ENCODE peak calls at places on chromosomes 16 and 17, in eight cellular contexts. A is A549, T is body of pancreas, F is ovary, O is adrenal gland, S is sigmoid colon, B is transverse colon, W is esophagus squamous epithelium. E is an unnamed sample.

GRCh38 chr16:26598061-26598460 is 468.7 kb upstream of the C16orf82 start:
- DNase-seq in A (no peak), T (no peak), F (no peak), O (no peak), S (no peak), B (no peak), W (no peak), E (no peak)

GRCh38 chr17:52696362-52696761 is 537.8 kb upstream of the CA10 start:
- DNase-seq in A (no peak), T (no peak), F (no peak), O (no peak), S (no peak), B (no peak), W (no peak), E (no peak)

GRCh38 chr17:67994827-67995567 is 1.3 kb downstream of the C17orf58 start:
- DNase-seq in A (peak; percentile 31), T (peak; percentile 50), F (no peak), O (peak; percentile 74), S (no peak), B (no peak), W (no peak), E (no peak)

GRCh38 chr17:28346746-28347246 is 10.5 kb downstream of the POLDIP2 start:
- DNase-seq in A (no peak), T (peak; percentile 90), F (peak; percentile 72), O (peak; percentile 88), S (no peak), B (no peak), W (no peak), E (no peak)

GRCh38 chr16:22217890-22218730 is 12.0 kb downstream of the EEF2K start:
- DNase-seq in A (peak; percentile 51), T (peak; percentile 16), F (no peak), O (no peak), S (peak; percentile 82), B (no peak), W (no peak), E (peak; percentile 57)

GRCh38 chr17:76414334-76415295 is 30.2 kb downstream of the SPHK1 start:
- DNase-seq in A (no peak), T (peak; percentile 73), F (peak; percentile 85), O (peak; percentile 72), S (peak; percentile 86), B (peak; percentile 20), W (no peak), E (no peak)

GRCh38 chr17:75428775-75429469 is 23.4 kb upstream of the GRB2 start:
- DNase-seq in A (peak; percentile 91), T (no peak), F (no peak), O (no peak), S (no peak), B (no peak), W (no peak), E (no peak)

GRCh38 chr17:76075364-76076099 is 951 bp downstream of the GALR2 start:
- DNase-seq in A (peak; percentile 57), T (no peak), F (no peak), O (no peak), S (no peak), B (no peak), W (no peak), E (peak; percentile 6)

GRCh38 chr17:50205931-50206505 is 4.6 kb upstream of the COL1A1 start:
- DNase-seq in A (no peak), T (no peak), F (peak; percentile 28), O (no peak), S (peak; percentile 60), B (no peak), W (no peak), E (no peak)

GRCh38 chr16:23398987-23399805 is 53.8 kb downstream of the COG7 start:
- DNase-seq in A (no peak), T (no peak), F (no peak), O (no peak), S (peak; percentile 80), B (no peak), W (no peak), E (peak; percentile 88)

GRCh38 chr16:55204094-55204493 is 119.9 kb upstream of the IRX6 start:
- DNase-seq in A (no peak), T (no peak), F (no peak), O (no peak), S (no peak), B (no peak), W (no peak), E (no peak)

GRCh38 chr17:68603663-68604062 is 2.5 kb upstream of the FAM20A start:
- DNase-seq in A (no peak), T (no peak), F (no peak), O (no peak), S (no peak), B (no peak), W (no peak), E (no peak)

GRCh38 chr17:329794-330420 is 22.7 kb downstream of the RPH3AL start:
- DNase-seq in A (no peak), T (no peak), F (peak; percentile 26), O (no peak), S (peak; percentile 52), B (no peak), W (no peak), E (no peak)

GRCh38 chr16:4780235-4780634 is 7.9 kb downstream of the SEPTIN12 start:
- DNase-seq in A (no peak), T (no peak), F (no peak), O (no peak), S (no peak), B (no peak), W (no peak), E (no peak)

GRCh38 chr17:50491510-50491909 is 12.8 kb downstream of the RSAD1 start:
- DNase-seq in A (no peak), T (no peak), F (no peak), O (no peak), S (no peak), B (no peak), W (no peak), E (no peak)

GRCh38 chr17:50955667-50956120 is 89.5 kb upstream of the TOB1 start:
- DNase-seq in A (no peak), T (no peak), F (no peak), O (peak; percentile 62), S (no peak), B (no peak), W (no peak), E (no peak)

GRCh38 chr17:70295329-70295728 is 126.0 kb downstream of the KCNJ2 start:
- DNase-seq in A (no peak), T (no peak), F (no peak), O (no peak), S (no peak), B (no peak), W (no peak), E (no peak)

GRCh38 chr16:89383095-89384003 is 107.0 kb downstream of the ANKRD11 start:
- DNase-seq in A (no peak), T (peak; percentile 80), F (no peak), O (peak; percentile 87), S (peak; percentile 59), B (peak; percentile 74), W (no peak), E (peak; percentile 45)

GRCh38 chr16:86575754-86576557 is 2.4 kb upstream of the FOXL1 start:
- DNase-seq in A (peak; percentile 67), T (peak; percentile 73), F (no peak), O (peak; percentile 70), S (no peak), B (peak; percentile 60), W (no peak), E (peak; percentile 58)
- TF ChIP-seq POLR2A in A (peak; percentile 33), T (no peak), F (no peak), O (no peak), S (no peak), B (peak; percentile 56), W (peak; percentile 34), E (peak; percentile 89)

DNA sequence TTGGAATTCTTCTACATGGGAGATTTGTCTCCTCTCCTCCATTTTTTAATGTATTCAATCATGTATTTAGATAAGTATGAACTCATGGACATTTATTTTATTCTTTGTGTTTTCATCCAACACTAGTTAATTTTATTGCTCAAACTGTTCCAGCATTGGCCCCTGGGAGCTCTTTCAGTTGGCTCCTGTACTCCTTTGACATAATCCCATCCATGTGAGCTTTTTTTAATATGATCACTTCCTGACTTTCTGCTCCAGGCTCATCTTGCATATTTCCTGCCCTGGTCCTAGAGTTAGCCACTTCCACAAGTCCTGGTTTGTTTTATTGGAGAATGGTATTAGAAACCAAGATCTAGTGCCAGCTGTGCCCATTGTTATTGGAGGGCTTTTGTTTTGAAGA is 419.1 kb upstream of the CDH11 start:
- DNase-seq in A (no peak), T (no peak), F (no peak), O (no peak), S (no peak), B (no peak), W (no peak), E (no peak)
- H3K27ac ChIP-seq in A (no peak overlapping the region), T (no peak overlapping the region), F (no peak overlapping the region), O (no peak overlapping the region), S (no peak overlapping the region), B (no peak overlapping the region), W (no peak overlapping the region), E (no peak overlapping the region)

DNA sequence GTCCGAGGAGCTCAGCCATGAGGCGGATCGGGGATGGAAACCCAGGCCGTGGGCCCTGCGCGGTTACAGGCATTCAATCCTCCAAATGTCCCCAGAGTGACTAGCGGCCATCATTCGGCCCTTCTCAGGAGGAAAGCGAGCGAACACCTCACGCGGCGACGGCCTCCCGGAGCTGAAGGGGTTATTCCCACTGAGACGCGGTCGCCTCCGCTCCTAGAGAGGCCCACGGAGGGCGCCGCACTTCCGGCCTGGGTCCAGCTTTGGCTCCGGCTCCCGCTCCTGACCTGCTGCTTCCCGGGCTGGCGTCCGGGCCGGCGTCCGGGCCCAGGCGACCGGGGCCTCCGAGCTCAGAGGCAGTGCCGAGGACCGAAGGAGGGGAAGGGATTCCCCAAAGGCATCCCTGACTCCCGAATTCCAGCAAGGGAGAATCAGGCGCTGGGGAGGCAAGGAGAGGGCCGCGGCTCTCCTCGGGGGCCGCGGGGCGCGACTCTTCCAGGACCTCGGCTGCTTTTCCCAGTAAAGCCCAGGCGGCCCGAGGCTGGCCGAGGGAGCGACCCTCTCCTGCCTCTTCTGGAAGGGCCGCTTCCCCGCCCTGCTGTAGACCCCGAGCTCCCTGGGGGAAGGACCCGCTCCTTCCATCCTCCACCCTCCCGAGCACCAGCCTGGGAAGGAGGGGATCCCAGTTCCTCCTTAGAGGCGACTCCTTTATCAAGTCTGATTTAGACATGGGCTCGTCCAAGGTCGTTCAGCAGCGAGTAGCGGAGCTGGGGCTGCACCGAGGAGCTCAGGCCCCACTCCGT is 18.6 kb upstream of the ZNF629 start:
- DNase-seq in A (peak; percentile 89), T (peak; percentile 88), F (peak; percentile 91), O (peak; percentile 91), S (peak; percentile 95), B (peak; percentile 90), W (no peak), E (peak; percentile 88)
- TF ChIP-seq POLR2A in A (peak; percentile 89), T (peak; percentile 94), F (peak; percentile 96), O (peak; percentile 96), S (peak; percentile 95), B (peak; percentile 94), W (peak; percentile 85), E (peak; percentile 94)

DNA sequence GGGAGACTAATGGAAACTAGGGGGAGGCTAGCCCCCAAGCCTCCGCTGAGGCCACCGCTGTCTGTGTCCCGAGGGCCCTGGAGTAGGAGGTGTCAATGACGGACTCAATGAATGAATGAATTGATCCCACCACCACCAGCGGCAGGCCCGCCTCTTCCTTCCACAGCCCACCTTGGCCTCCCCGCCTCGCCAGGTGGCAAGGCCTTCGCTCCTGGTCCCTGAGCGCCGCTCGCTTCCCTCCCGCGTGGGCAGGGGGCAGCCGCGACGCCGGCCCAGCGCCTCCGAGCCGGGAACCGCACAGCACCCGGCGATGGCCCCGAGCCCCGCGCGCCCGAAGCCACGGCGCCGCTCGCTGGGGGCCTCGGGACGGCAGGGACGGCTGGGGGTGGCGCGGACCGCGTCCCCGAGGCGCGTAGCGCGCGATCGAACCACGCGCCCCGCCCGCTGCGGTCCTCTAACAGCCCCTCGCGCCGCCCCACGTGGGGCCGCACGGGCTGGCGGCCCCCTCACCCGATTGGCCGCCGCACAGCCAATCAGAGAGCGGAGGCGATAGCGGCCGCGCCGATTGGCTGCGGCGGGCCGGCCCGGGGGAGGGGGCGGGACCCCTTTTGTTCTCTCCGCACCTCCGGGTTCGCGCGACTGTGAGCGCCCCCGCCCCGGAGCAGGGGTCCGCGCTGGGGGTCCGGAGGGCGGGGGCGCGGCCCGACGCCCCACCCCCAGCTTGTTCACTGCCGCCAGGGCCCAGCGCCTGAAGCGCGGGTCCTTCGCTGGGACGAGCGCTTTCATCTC is 31.4 kb downstream of the ACTG1 start:
- DNase-seq in A (peak; percentile 87), T (peak; percentile 58), F (peak; percentile 82), O (peak; percentile 79), S (peak; percentile 82), B (peak; percentile 57), W (no peak), E (peak; percentile 59)
- H3K27ac ChIP-seq in A (peak overlapping the region; percentile 78), T (no peak overlapping the region), F (no peak overlapping the region), O (no peak overlapping the region), S (peak overlapping the region; percentile 10), B (no peak overlapping the region), W (no peak overlapping the region), E (peak overlapping the region; percentile 56)

E was measured in gastrocnemius medialis.